ENCODE peak calls at places on chromosome 18, in five cellular contexts. O is A549, I is HCT116, Q is SK-N-SH, A is endothelial cell of umbilical vein. V is an unnamed sample.

GRCh38 chr18:59517446-59518171 is 158.5 kb upstream of the LMAN1 start:
- DNase-seq in O (no peak), I (no peak), Q (peak), A (peak), V (peak)

GRCh38 chr18:10400534-10400933 is 53.9 kb upstream of the APCDD1 start:
- DNase-seq in O (no peak), I (no peak), Q (no peak), A (no peak), V (peak)

GRCh38 chr18:56298935-56299334 is 339.5 kb downstream of the TXNL1 start:
- DNase-seq in O (peak), I (no peak), Q (no peak), A (peak), V (peak)

GRCh38 chr18:54043484-54044256 is 180.8 kb downstream of the MBD2 start:
- DNase-seq in O (no peak), I (no peak), Q (no peak), A (no peak), V (no peak)

GRCh38 chr18:78607221-78607620 is 372.4 kb upstream of the SALL3 start:
- DNase-seq in O (no peak), I (no peak), Q (no peak), A (no peak), V (no peak)

GRCh38 chr18:34862561-34862960 is 152.5 kb downstream of the DTNA start:
- DNase-seq in O (no peak), I (no peak), Q (no peak), A (no peak), V (no peak)

GRCh38 chr18:58639751-58640427 is 11.0 kb upstream of the ALPK2 start:
- DNase-seq in O (no peak), I (no peak), Q (no peak), A (no peak), V (peak)

GRCh38 chr18:32372381-32373061 is 98.2 kb downstream of the GAREM1 start:
- DNase-seq in O (peak), I (peak), Q (no peak), A (no peak), V (no peak)

GRCh38 chr18:59041819-59042476 is 97.7 kb upstream of the SEC11C start:
- DNase-seq in O (no peak), I (no peak), Q (no peak), A (peak), V (no peak)

GRCh38 chr18:33062834-33063364 is 290.1 kb upstream of the KLHL14 start:
- DNase-seq in O (no peak), I (no peak), Q (peak), A (no peak), V (no peak)

GRCh38 chr18:74342416-74343043 is 26.9 kb downstream of the C18orf63 start:
- DNase-seq in O (no peak), I (peak), Q (peak), A (peak), V (peak)

GRCh38 chr18:78978336-78979057 is 1.1 kb upstream of the SALL3 start:
- DNase-seq in O (no peak), I (no peak), Q (no peak), A (no peak), V (no peak)

GRCh38 chr18:2932247-2933181 is 80.4 kb downstream of the LPIN2 start:
- DNase-seq in O (peak), I (peak), Q (peak), A (peak), V (peak)

GRCh38 chr18:35466334-35466733 is 31.4 kb downstream of the INO80C start:
- DNase-seq in O (no peak), I (no peak), Q (no peak), A (no peak), V (no peak)

GRCh38 chr18:26549103-26549485 is 741 bp upstream of the KCTD1 start:
- DNase-seq in O (no peak), I (no peak), Q (peak), A (peak), V (peak)

GRCh38 chr18:28013064-28013463 is 163.9 kb downstream of the CDH2 start:
- DNase-seq in O (no peak), I (no peak), Q (no peak), A (peak), V (no peak)

GRCh38 chr18:21433436-21433835 is 167.1 kb downstream of the ESCO1 start:
- DNase-seq in O (no peak), I (no peak), Q (no peak), A (no peak), V (no peak)

GRCh38 chr18:7856733-7857132 is 289.6 kb downstream of the PTPRM start:
- DNase-seq in O (no peak), I (peak), Q (no peak), A (no peak), V (no peak)

GRCh38 chr18:69402219-69402989 is 1.7 kb downstream of the DOK6 start:
- DNase-seq in O (no peak), I (no peak), Q (no peak), A (no peak), V (no peak)

GRCh38 chr18:67665266-67665665 is 148.7 kb upstream of the DSEL start:
- DNase-seq in O (no peak), I (no peak), Q (no peak), A (no peak), V (no peak)

GRCh38 chr18:79518028-79518682 is 122.4 kb downstream of the NFATC1 start:
- DNase-seq in O (no peak), I (no peak), Q (no peak), A (no peak), V (no peak)

GRCh38 chr18:49673281-49673680 is 111.4 kb downstream of the LIPG start:
- DNase-seq in O (no peak), I (no peak), Q (no peak), A (no peak), V (no peak)

GRCh38 chr18:39274535-39274934 is 1708.9 kb upstream of the CELF4 start:
- DNase-seq in O (no peak), I (no peak), Q (no peak), A (peak), V (no peak)

GRCh38 chr18:42183746-42184145 is 228.7 kb downstream of the PIK3C3 start:
- DNase-seq in O (peak), I (no peak), Q (no peak), A (no peak), V (peak)

GRCh38 chr18:2994603-2995432 is 18.1 kb downstream of the LPIN2 start:
- DNase-seq in O (no peak), I (no peak), Q (no peak), A (no peak), V (no peak)

GRCh38 chr18:48031011-48031480 is 100.6 kb upstream of the SMAD2 start:
- DNase-seq in O (peak), I (peak), Q (peak), A (peak), V (peak)

GRCh38 chr18:49135871-49136270 is 185.1 kb upstream of the SMAD7 start:
- DNase-seq in O (no peak), I (no peak), Q (peak), A (peak), V (peak)

GRCh38 chr18:47595816-47596501 is 334.5 kb downstream of the SMAD2 start:
- DNase-seq in O (peak), I (peak), Q (no peak), A (peak), V (peak)

GRCh38 chr18:54557958-54558357 is 33.1 kb upstream of the DYNAP start:
- DNase-seq in O (no peak), I (no peak), Q (no peak), A (no peak), V (no peak)

GRCh38 chr18:48724455-48724854 is 185.6 kb downstream of the CTIF start:
- DNase-seq in O (no peak), I (no peak), Q (no peak), A (no peak), V (no peak)

GRCh38 chr18:75644871-75645270 is 217.4 kb upstream of the SMIM21 start:
- DNase-seq in O (no peak), I (no peak), Q (no peak), A (no peak), V (no peak)

GRCh38 chr18:48236822-48237221 is 172.4 kb downstream of the ZBTB7C start:
- DNase-seq in O (no peak), I (no peak), Q (no peak), A (no peak), V (no peak)

GRCh38 chr18:47928466-47928865 is 2.0 kb downstream of the SMAD2 start:
- DNase-seq in O (no peak), I (no peak), Q (no peak), A (peak), V (no peak)

GRCh38 chr18:1306641-1307040 is 402.0 kb downstream of the ADCYAP1 start:
- DNase-seq in O (no peak), I (no peak), Q (no peak), A (no peak), V (no peak)

GRCh38 chr18:12057419-12058039 is 36.1 kb upstream of the ANKRD62 start:
- DNase-seq in O (no peak), I (no peak), Q (no peak), A (no peak), V (no peak)

GRCh38 chr18:61579581-61579980 is 246.4 kb downstream of the CDH20 start:
- DNase-seq in O (no peak), I (no peak), Q (no peak), A (peak), V (no peak)

GRCh38 chr18:12287684-12288405 is 20.2 kb upstream of the TUBB6 start:
- DNase-seq in O (peak), I (peak), Q (peak), A (peak), V (no peak)

DNA sequence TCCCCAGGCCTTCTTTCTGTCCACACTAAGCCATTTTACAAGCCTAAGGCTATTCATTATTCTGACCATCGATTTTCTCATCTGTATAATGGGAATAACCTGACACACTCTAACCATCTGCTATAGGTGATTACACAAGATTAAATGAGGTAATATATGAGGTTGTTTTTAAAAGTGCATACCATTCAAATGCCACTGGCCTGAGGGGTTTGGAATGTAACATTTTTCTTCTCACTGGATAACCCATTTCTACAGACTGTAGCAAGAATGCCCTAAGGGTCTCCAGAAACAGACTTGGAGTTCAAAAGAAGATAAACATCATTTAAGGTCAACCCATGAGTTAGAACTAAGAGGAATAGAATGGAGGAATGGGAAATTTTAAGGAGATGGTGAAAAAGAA is 111.7 kb upstream of the SETBP1 start:
- DNase-seq in O (no peak), I (no peak), Q (no peak), A (no peak), V (no peak)
- H3K4me3 ChIP-seq in O (no peak), I (no peak), Q (no peak), A (no peak), V (no peak)

GRCh38 chr18:57426187-57426586 is 9.0 kb upstream of the ONECUT2 start:
- DNase-seq in O (no peak), I (no peak), Q (no peak), A (no peak), V (no peak)
- TF ChIP-seq MAX in O (no peak), I (no peak), Q (no peak), A (no peak), V (no peak)

DNA sequence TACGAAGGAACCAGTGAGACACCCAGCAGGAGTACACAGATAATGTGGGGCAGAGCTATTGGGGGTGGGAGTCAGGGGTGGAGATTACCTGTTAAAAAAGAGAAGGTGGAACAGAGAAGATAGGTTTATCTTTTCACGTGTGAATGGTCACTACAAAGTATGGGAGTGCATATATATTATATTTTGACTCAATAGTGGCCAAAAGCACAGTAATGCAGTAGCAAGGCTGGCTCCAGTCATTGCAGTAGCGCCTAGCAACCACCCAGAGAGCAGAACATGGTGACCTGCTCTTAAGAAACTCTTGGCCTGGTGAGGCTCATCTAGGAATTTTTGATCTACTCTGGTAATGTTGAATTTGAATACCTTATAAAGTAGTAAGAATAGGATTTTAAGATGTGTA is 1.0 kb downstream of the IMPACT start:
- DNase-seq in O (no peak), I (no peak), Q (peak), A (peak), V (peak)
- H3K4me3 ChIP-seq in O (peak), I (peak), Q (peak), A (peak), V (peak)

GRCh38 chr18:6629635-6630140 is 99.8 kb upstream of the ARHGAP28 start:
- DNase-seq in O (no peak), I (no peak), Q (no peak), A (no peak), V (no peak)
- TF ChIP-seq MAX in O (no peak), I (no peak), Q (no peak), A (no peak), V (no peak)

GRCh38 chr18:63218472-63218871 is 101.1 kb downstream of the BCL2 start:
- DNase-seq in O (no peak), I (no peak), Q (no peak), A (no peak), V (no peak)

GRCh38 chr18:63224574-63224973 is 95.0 kb downstream of the BCL2 start:
- DNase-seq in O (no peak), I (no peak), Q (no peak), A (no peak), V (no peak)

GRCh38 chr18:63216911-63217311 is 102.7 kb downstream of the BCL2 start:
- DNase-seq in O (no peak), I (no peak), Q (no peak), A (no peak), V (no peak)

GRCh38 chr18:63223837-63224236 is 95.7 kb downstream of the BCL2 start:
- DNase-seq in O (no peak), I (no peak), Q (no peak), A (no peak), V (no peak)

GRCh38 chr18:63220903-63221302 is 98.7 kb downstream of the BCL2 start:
- DNase-seq in O (no peak), I (no peak), Q (no peak), A (no peak), V (no peak)
- H3K4me3 ChIP-seq in O (no peak), I (no peak), Q (no peak), A (no peak), V (no peak)

DNA sequence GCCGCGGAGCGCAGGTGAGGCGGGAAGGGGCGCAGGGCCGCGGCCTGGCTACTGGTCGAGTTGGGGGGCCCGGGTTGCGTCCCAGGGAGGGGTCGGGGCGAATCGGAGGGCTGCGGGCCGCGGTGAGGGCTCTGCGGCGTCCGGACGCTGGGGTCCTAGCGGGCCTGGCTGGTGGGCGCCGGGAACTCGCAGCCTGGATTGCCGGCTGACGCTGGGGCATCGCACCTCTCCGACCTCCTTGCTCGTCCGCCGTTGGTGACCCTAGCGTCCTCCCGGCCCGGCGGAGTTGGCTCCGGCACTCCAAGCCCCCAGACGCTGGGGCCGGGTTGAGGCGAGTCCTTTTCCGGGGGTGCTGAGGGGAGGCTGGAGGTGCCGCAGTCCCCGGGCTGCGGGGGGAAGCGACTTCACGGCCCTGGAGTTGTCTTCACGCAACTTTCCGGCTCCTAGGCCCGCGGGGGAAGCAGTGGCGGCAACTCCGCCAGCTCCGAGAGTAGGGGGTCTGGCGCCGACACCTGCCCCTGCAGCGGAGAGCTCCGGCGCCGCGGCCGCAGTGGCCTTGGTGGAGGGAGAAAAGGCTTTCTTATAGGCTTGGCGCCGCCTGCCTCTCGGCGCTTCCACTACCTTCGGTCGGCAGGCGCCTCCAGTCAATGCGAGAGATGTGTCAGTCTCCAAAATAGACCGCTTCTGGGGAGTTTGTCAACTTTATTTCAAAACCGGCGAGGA is 70.3 kb downstream of the HAUS1 start:
- DNase-seq in O (no peak), I (no peak), Q (peak), A (peak), V (peak)
- TF ChIP-seq MAX in O (no peak), I (no peak), Q (no peak), A (no peak), V (no peak)